ENCODE peak calls at places on chromosomes 7 and 10, in eight cellular contexts. Y is Kasumi-1, V is HuH-7, D is NB4, O is pancreas, B is psoas muscle, P is DMS79, Q is naive B cell. H is an unnamed sample.

GRCh38 chr7:4960363-4960762 is 1.4 kb upstream of the MMD2 start:
- DNase-seq in P (no peak), O (no peak), B (no peak), V (no peak), Q (no peak), Y (no peak), D (no peak), H (no peak)

GRCh38 chr7:24502135-24502488 is 71.1 kb upstream of the PALS2 start:
- DNase-seq in D (no peak), Y (no peak), Q (no peak), P (no peak), B (no peak), O (no peak), V (no peak), H (no peak)

GRCh38 chr10:73586583-73586984 is 4.6 kb downstream of the USP54 start:
- DNase-seq in Q (no peak), V (peak; percentile 24), Y (peak; percentile 32), O (no peak), P (no peak), B (no peak), D (peak; percentile 72), H (no peak)

GRCh38 chr7:36291387-36292316 is 98.0 kb upstream of the ANLN start:
- DNase-seq in P (no peak), O (peak; percentile 88), V (peak; percentile 92), Q (peak; percentile 57), Y (peak; percentile 89), B (peak; percentile 91), D (peak; percentile 87), H (peak; percentile 92)

GRCh38 chr10:77776487-77776886 is 138.9 kb upstream of the KCNMA1 start:
- DNase-seq in P (no peak), O (no peak), V (no peak), Y (no peak), B (no peak), Q (no peak), D (no peak), H (no peak)

GRCh38 chr10:104802941-104803340 is 161.9 kb downstream of the SORCS3 start:
- DNase-seq in B (no peak), D (no peak), Y (no peak), P (no peak), Q (no peak), O (no peak), V (no peak), H (no peak)

GRCh38 chr10:42987121-42987541 is 89.7 kb upstream of the RET start:
- DNase-seq in V (no peak), Y (peak; percentile 93), B (peak; percentile 30), Q (no peak), P (no peak), O (no peak), D (peak; percentile 85), H (no peak)

GRCh38 chr10:61589547-61590243 is 73.0 kb upstream of the CABCOCO1 start:
- DNase-seq in B (no peak), Y (peak; percentile 9), O (no peak), V (no peak), P (no peak), D (no peak), Q (no peak), H (no peak)

GRCh38 chr7:38831262-38831661 is 77.7 kb downstream of the VPS41 start:
- DNase-seq in O (no peak), Q (no peak), B (no peak), Y (no peak), D (no peak), P (no peak), V (no peak), H (no peak)

GRCh38 chr10:32298066-32298812 is 48.7 kb downstream of the EPC1 start:
- DNase-seq in V (no peak), P (no peak), B (no peak), D (no peak), O (no peak), Y (no peak), Q (no peak), H (no peak)

GRCh38 chr10:113709221-113709838 is 29.6 kb downstream of the CASP7 start:
- DNase-seq in V (no peak), Y (no peak), P (peak; percentile 3), B (no peak), D (no peak), O (no peak), Q (no peak), H (peak; percentile 86)

GRCh38 chr10:4775808-4776207 is 50.2 kb upstream of the AKR1E2 start:
- DNase-seq in P (no peak), Y (no peak), D (no peak), B (no peak), Q (no peak), V (no peak), O (no peak), H (no peak)

GRCh38 chr7:2522780-2523433 is 3.3 kb downstream of the LFNG start:
- DNase-seq in Y (no peak), D (no peak), P (no peak), Q (no peak), B (no peak), O (peak; percentile 57), V (no peak), H (peak; percentile 69)

GRCh38 chr10:36534471-36535002 is 590.9 kb upstream of the ANKRD30A start:
- DNase-seq in V (peak; percentile 18), O (no peak), Y (peak; percentile 99), P (no peak), D (peak; percentile 94), Q (peak; percentile 94), B (no peak), H (no peak)

GRCh38 chr10:77608281-77608680 is 29.3 kb downstream of the KCNMA1 start:
- DNase-seq in V (no peak), B (no peak), D (no peak), P (no peak), Y (no peak), Q (no peak), O (no peak), H (no peak)

GRCh38 chr10:54653518-54653917 is 147.5 kb downstream of the PCDH15 start:
- DNase-seq in P (no peak), D (no peak), Y (no peak), O (no peak), V (no peak), B (no peak), Q (no peak), H (no peak)

GRCh38 chr7:158070222-158070920 is 517.3 kb downstream of the PTPRN2 start:
- DNase-seq in D (no peak), O (no peak), Y (no peak), B (no peak), Q (no peak), V (no peak), P (no peak), H (no peak)

GRCh38 chr10:3969876-3970666 is 185.1 kb upstream of the KLF6 start:
- DNase-seq in O (no peak), V (no peak), Q (no peak), Y (no peak), B (no peak), P (no peak), D (no peak), H (no peak)

GRCh38 chr7:141073173-141073640 is 657 bp upstream of the TMEM178B start:
- DNase-seq in P (no peak), V (peak; percentile 64), Y (peak; percentile 11), B (peak; percentile 75), O (peak; percentile 27), Q (no peak), D (no peak), H (peak; percentile 46)

GRCh38 chr7:44286618-44287487 is 38.5 kb downstream of the CAMK2B start:
- DNase-seq in D (peak; percentile 63), Q (no peak), P (no peak), Y (no peak), B (peak; percentile 54), V (no peak), O (no peak), H (no peak)

GRCh38 chr7:131605280-131605878 is 49.0 kb upstream of the PODXL start:
- DNase-seq in B (no peak), D (no peak), Q (no peak), Y (no peak), O (no peak), V (no peak), P (peak; percentile 95), H (no peak)

GRCh38 chr10:13627459-13628310 is 40.9 kb downstream of the PRPF18 start:
- DNase-seq in V (no peak), Q (no peak), D (no peak), O (no peak), B (no peak), Y (no peak), P (no peak), H (no peak)

GRCh38 chr10:50390302-50390701 is 139.0 kb upstream of the ASAH2 start:
- DNase-seq in V (no peak), Y (no peak), O (no peak), D (no peak), B (no peak), Q (no peak), P (no peak), H (no peak)

GRCh38 chr7:138095972-138096935 is 20.0 kb downstream of the AKR1D1 start:
- DNase-seq in P (no peak), B (no peak), O (no peak), V (no peak), Y (no peak), Q (no peak), D (no peak), H (no peak)

GRCh38 chr7:100393233-100393905 is 20.1 kb downstream of the PILRA start:
- DNase-seq in O (no peak), P (no peak), D (no peak), V (no peak), Y (no peak), B (no peak), Q (no peak), H (no peak)

GRCh38 chr7:70614237-70614984 is 517.5 kb upstream of the GALNT17 start:
- DNase-seq in Y (no peak), O (peak; percentile 75), P (peak; percentile 18), D (peak; percentile 20), V (no peak), B (peak; percentile 92), Q (peak; percentile 21), H (peak; percentile 99)

GRCh38 chr10:97444212-97444611 is 1.6 kb downstream of the EXOSC1 start:
- DNase-seq in D (no peak), O (no peak), P (no peak), B (no peak), Y (no peak), Q (no peak), V (no peak), H (no peak)

GRCh38 chr7:137969828-137970227 is 32.1 kb downstream of the CREB3L2 start:
- DNase-seq in P (no peak), Y (no peak), B (no peak), V (no peak), D (no peak), O (no peak), Q (no peak), H (no peak)

GRCh38 chr7:55177589-55178261 is 158.9 kb downstream of the EGFR start:
- DNase-seq in V (no peak), P (no peak), O (no peak), Q (no peak), Y (no peak), D (no peak), B (peak; percentile 58), H (no peak)

GRCh38 chr10:3091346-3091787 is 24.0 kb downstream of the PFKP start:
- DNase-seq in B (no peak), O (no peak), Q (no peak), D (no peak), P (no peak), V (no peak), Y (no peak), H (no peak)

GRCh38 chr7:139038691-139039090 is 2.8 kb upstream of the ZC3HAV1L start:
- DNase-seq in Y (no peak), P (no peak), B (no peak), O (no peak), V (no peak), D (no peak), Q (no peak), H (no peak)

GRCh38 chr10:96043895-96044580 is 655 bp downstream of the CCNJ start:
- DNase-seq in Y (peak; percentile 60), Q (peak; percentile 54), B (peak; percentile 62), O (peak; percentile 55), V (peak; percentile 57), P (no peak), D (peak; percentile 85), H (peak; percentile 33)

GRCh38 chr10:94210465-94211186 is 152.1 kb downstream of the NOC3L start:
- DNase-seq in Y (no peak), D (no peak), P (no peak), O (peak; percentile 26), Q (no peak), V (no peak), B (no peak), H (no peak)

GRCh38 chr7:132072165-132072564 is 504.1 kb downstream of the PLXNA4 start:
- DNase-seq in P (no peak), V (no peak), D (no peak), Q (no peak), B (no peak), O (no peak), Y (no peak), H (no peak)

H was measured in NCI-H1417.